ENCODE peak calls at places on chromosomes 12 and 14, in four cellular contexts. Z, X, Q and B are unnamed samples. For H3K4me1, the result is how much of the 10 kb centered on the place peaks cover.

GRCh38 chr14:52598568-52598967 is 45.9 kb downstream of the GPR137C start:
- DNase-seq in Z (no peak), X (no peak), Q (no peak), B (no peak)

GRCh38 chr12:104763163-104763805 is 194.8 kb downstream of the SLC41A2 start:
- DNase-seq in Z (no peak), X (no peak), Q (no peak), B (no peak)

GRCh38 chr12:53413485-53414215 is 10.0 kb upstream of the AMHR2 start:
- DNase-seq in Z (no peak), X (no peak), Q (no peak), B (no peak)

GRCh38 chr14:89586258-89587127 is 169.5 kb upstream of the FOXN3 start:
- DNase-seq in Z (peak), X (no peak), Q (no peak), B (no peak)

GRCh38 chr12:67827820-67828383 is 161.3 kb upstream of the IFNG-AS1 start:
- DNase-seq in Z (peak), X (peak), Q (no peak), B (no peak)

GRCh38 chr14:61322011-61322798 is 826 bp downstream of the PRKCH start:
- DNase-seq in Z (no peak), X (peak), Q (no peak), B (peak)

GRCh38 chr12:2997989-2998670 is 38.9 kb downstream of the TEAD4 start:
- DNase-seq in Z (no peak), X (no peak), Q (no peak), B (no peak)

GRCh38 chr14:102164241-102164641 is 24.5 kb downstream of the WDR20 start:
- DNase-seq in Z (no peak), X (no peak), Q (no peak), B (no peak)

GRCh38 chr12:112919131-112919530 is 12.4 kb downstream of the OAS1 start:
- DNase-seq in Z (no peak), X (no peak), Q (no peak), B (no peak)

GRCh38 chr14:41718477-41719166 is 111.9 kb downstream of the LRFN5 start:
- DNase-seq in Z (no peak), X (no peak), Q (no peak), B (no peak)

GRCh38 chr14:102965282-102965681 is 42.8 kb downstream of the AMN start:
- DNase-seq in Z (no peak), X (no peak), Q (no peak), B (no peak)

GRCh38 chr12:188910-189621 is 24.9 kb downstream of the SLC6A12 start:
- DNase-seq in Z (no peak), X (no peak), Q (no peak), B (no peak)

GRCh38 chr12:14950982-14951746 is 10.2 kb downstream of the ARHGDIB start:
- DNase-seq in Z (no peak), X (no peak), Q (no peak), B (no peak)

GRCh38 chr12:46516933-46517578 is 144.5 kb upstream of the SLC38A2 start:
- DNase-seq in Z (no peak), X (no peak), Q (no peak), B (no peak)

GRCh38 chr12:53601296-53601847 is 24.8 kb downstream of the ATF7 start:
- DNase-seq in Z (no peak), X (no peak), Q (no peak), B (no peak)

GRCh38 chr14:50082308-50082742 is 34.0 kb downstream of the VCPKMT start:
- DNase-seq in Z (no peak), X (no peak), Q (no peak), B (no peak)

GRCh38 chr12:15435597-15435996 is 113.3 kb downstream of the PTPRO start:
- DNase-seq in Z (no peak), X (no peak), Q (no peak), B (no peak)

GRCh38 chr12:92271341-92271740 is 125.7 kb upstream of the BTG1 start:
- DNase-seq in Z (no peak), X (no peak), Q (no peak), B (no peak)

GRCh38 chr12:14885718-14886201 is at the start of gene MGP:
- DNase-seq in Z (peak), X (peak), Q (peak), B (peak)

GRCh38 chr14:67373347-67373746 is 13.2 kb downstream of the EIF2S1 start:
- DNase-seq in Z (no peak), X (no peak), Q (no peak), B (no peak)

GRCh38 chr12:9073077-9073476 is 42.6 kb downstream of the A2M start:
- DNase-seq in Z (no peak), X (no peak), Q (no peak), B (no peak)

GRCh38 chr12:109287181-109287580 is 21.9 kb downstream of the FOXN4 start:
- DNase-seq in Z (no peak), X (no peak), Q (no peak), B (no peak)

GRCh38 chr12:98646165-98646764 is 1.2 kb downstream of the APAF1 start:
- DNase-seq in Z (no peak), X (no peak), Q (no peak), B (no peak)

GRCh38 chr12:109963743-109964429 is 32.3 kb downstream of the GIT2 start:
- DNase-seq in Z (no peak), X (peak), Q (no peak), B (no peak)

GRCh38 chr12:90333939-90334338 is 621.0 kb downstream of the CCER1 start:
- DNase-seq in Z (no peak), X (no peak), Q (no peak), B (no peak)

GRCh38 chr14:29215853-29216252 is 449.3 kb downstream of the FOXG1 start:
- DNase-seq in Z (no peak), X (no peak), Q (no peak), B (no peak)

GRCh38 chr12:50740307-50740706 is 23.6 kb upstream of the ATF1 start:
- DNase-seq in Z (no peak), X (no peak), Q (no peak), B (no peak)

GRCh38 chr14:66117600-66117999 is 368.6 kb upstream of the CCDC196 start:
- DNase-seq in Z (no peak), X (no peak), Q (no peak), B (no peak)

GRCh38 chr14:105184461-105184860 is 3.3 kb upstream of the NUDT14 start:
- DNase-seq in Z (no peak), X (no peak), Q (no peak), B (no peak)
- H3K4me1 ChIP-seq in Z (under half), X (under half), Q (under half), B (under half)

GRCh38 chr14:55336161-55336560 is 64.9 kb downstream of the FBXO34 start:
- DNase-seq in Z (no peak), X (no peak), Q (no peak), B (peak)
- H3K4me1 ChIP-seq in Z (under half), X (under half), Q (under half), B (under half)

DNA sequence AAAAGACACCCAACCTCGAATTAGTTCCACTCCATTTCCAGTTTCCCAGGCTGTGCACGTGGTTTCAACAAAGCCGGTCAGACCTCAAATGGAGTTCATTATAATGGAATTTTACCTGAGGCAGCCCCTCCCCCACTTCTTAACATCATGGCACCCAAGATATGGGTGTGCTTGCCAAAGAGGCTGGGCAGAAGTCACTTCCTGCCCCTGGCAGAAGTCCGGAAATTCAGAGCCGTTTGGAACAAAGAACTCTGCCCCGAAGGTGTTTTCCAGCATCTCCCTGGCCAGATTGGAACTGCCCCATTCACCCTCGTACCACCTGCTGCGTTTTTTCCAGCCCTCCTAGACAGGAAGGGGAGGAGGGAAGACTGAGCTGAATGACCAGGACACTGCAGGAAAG is 8.2 kb downstream of the VDR start:
- DNase-seq in Z (no peak), X (no peak), Q (no peak), B (peak)
- H3K4me1 ChIP-seq in Z (under half), X (under half), Q (under half), B (under half)

GRCh38 chr12:34292736-34293625 is 270.7 kb downstream of the ALG10 start:
- DNase-seq in Z (no peak), X (no peak), Q (no peak), B (no peak)
- H3K4me1 ChIP-seq in Z (under half), X (under half), Q (under half), B (under half)

GRCh38 chr14:68709007-68709406 is 83.9 kb downstream of the ZFP36L1 start:
- DNase-seq in Z (no peak), X (no peak), Q (no peak), B (no peak)

GRCh38 chr14:68710776-68711175 is 82.1 kb downstream of the ZFP36L1 start:
- DNase-seq in Z (no peak), X (no peak), Q (no peak), B (no peak)

GRCh38 chr14:68707496-68707895 is 85.4 kb downstream of the ZFP36L1 start:
- DNase-seq in Z (no peak), X (no peak), Q (no peak), B (no peak)

GRCh38 chr14:68705741-68706283 is 87.1 kb downstream of the ZFP36L1 start:
- DNase-seq in Z (no peak), X (no peak), Q (no peak), B (no peak)

DNA sequence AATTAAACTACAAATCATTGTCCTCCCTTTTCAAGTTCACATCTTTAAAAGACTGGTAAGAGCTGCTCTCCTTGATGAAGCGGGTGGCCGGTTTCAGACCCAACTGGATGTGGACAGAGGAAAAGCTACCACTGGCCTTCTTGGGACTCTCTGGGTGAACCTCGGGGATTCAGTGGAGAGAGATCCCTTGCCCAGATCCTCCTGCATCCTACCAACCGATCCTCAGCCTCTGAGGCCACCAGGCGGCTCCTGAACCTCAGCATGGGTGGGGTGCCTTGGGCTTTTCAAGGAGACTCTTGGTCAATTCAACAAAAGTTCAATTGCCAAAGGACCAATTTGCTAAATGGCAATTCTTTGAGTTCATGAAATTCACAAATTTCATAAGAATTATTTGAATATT is 84.5 kb downstream of the ZFP36L1 start:
- DNase-seq in Z (no peak), X (no peak), Q (no peak), B (no peak)
- H3K4me1 ChIP-seq in Z (under half), X (under half), Q (under half), B (under half)